ENCODE peak calls at places on chromosome 3, in nine cellular contexts. X, Q, S, L, U, B, N, F and M are unnamed samples.

GRCh38 chr3:97838393-97838792 is 16.6 kb downstream of the CRYBG3 start:
- DNase-seq in Q (no peak), B (no peak), U (no peak), X (no peak), S (no peak), F (no peak), L (no peak), N (no peak), M (no peak)

GRCh38 chr3:124513610-124513997 is 216.6 kb upstream of the UMPS start:
- DNase-seq in N (no peak), L (no peak), S (no peak), X (no peak), F (no peak), B (no peak), U (no peak), Q (no peak), M (no peak)

GRCh38 chr3:65669163-65669875 is 369.4 kb downstream of the MAGI1 start:
- DNase-seq in X (no peak), Q (peak), L (no peak), F (no peak), B (no peak), N (no peak), U (no peak), S (no peak), M (no peak)

GRCh38 chr3:31755911-31756658 is 223.4 kb downstream of the STT3B start:
- DNase-seq in Q (no peak), S (no peak), U (peak), X (no peak), B (no peak), N (no peak), L (no peak), F (no peak), M (no peak)

GRCh38 chr3:102092617-102093466 is 243.5 kb downstream of the NFKBIZ start:
- DNase-seq in U (peak), Q (no peak), S (no peak), B (no peak), X (no peak), L (no peak), F (no peak), N (no peak), M (no peak)

GRCh38 chr3:158709666-158710083 is 22.6 kb downstream of the RARRES1 start:
- DNase-seq in U (no peak), L (peak), S (no peak), Q (peak), B (no peak), X (no peak), F (no peak), N (no peak), M (peak)

GRCh38 chr3:129533406-129533805 is 5.0 kb downstream of the RHO start:
- DNase-seq in L (no peak), N (no peak), B (no peak), S (no peak), U (no peak), F (no peak), Q (no peak), X (no peak), M (no peak)

GRCh38 chr3:191019855-191020254 is 157.4 kb upstream of the GMNC start:
- DNase-seq in Q (no peak), N (no peak), L (no peak), X (no peak), F (no peak), B (no peak), U (no peak), S (no peak), M (no peak)

GRCh38 chr3:94336076-94336741 is 273.3 kb downstream of the NSUN3 start:
- DNase-seq in Q (peak), B (no peak), F (no peak), L (peak), N (no peak), S (peak), U (no peak), X (no peak), M (no peak)

GRCh38 chr3:144403040-144403457 is 431.4 kb downstream of the DIPK2A start:
- DNase-seq in F (no peak), L (peak), U (no peak), N (no peak), S (no peak), X (no peak), B (no peak), Q (no peak), M (no peak)

GRCh38 chr3:47578691-47579632 is at the start of gene CSPG5:
- DNase-seq in B (peak), U (no peak), X (no peak), F (peak), N (peak), Q (no peak), S (peak), L (no peak), M (no peak)

GRCh38 chr3:179421500-179421899 is 29.8 kb downstream of the GNB4 start:
- DNase-seq in X (no peak), L (no peak), Q (no peak), U (no peak), S (peak), N (no peak), B (peak), F (no peak), M (no peak)

GRCh38 chr3:159824341-159824740 is 164.3 kb upstream of the IL12A start:
- DNase-seq in F (no peak), N (no peak), U (no peak), Q (no peak), S (no peak), X (no peak), B (no peak), L (peak), M (no peak)

GRCh38 chr3:149080699-149081091 is 5.6 kb downstream of the HLTF start:
- DNase-seq in L (no peak), S (no peak), N (no peak), F (no peak), Q (no peak), U (no peak), B (no peak), X (no peak), M (no peak)

GRCh38 chr3:13461169-13462124 is 18.7 kb upstream of the HDAC11 start:
- DNase-seq in Q (no peak), N (peak), F (peak), B (peak), U (peak), L (no peak), X (peak), S (peak), M (no peak)

GRCh38 chr3:69838217-69838616 is 99.0 kb downstream of the MITF start:
- DNase-seq in X (no peak), N (no peak), U (no peak), L (peak), Q (peak), B (no peak), F (no peak), S (no peak), M (peak)

GRCh38 chr3:5105050-5105449 is 17.0 kb upstream of the ARL8B start:
- DNase-seq in U (no peak), L (no peak), X (no peak), B (no peak), F (no peak), N (no peak), Q (no peak), S (no peak), M (no peak)